ENCODE peak calls at places on chromosomes 11 and 22, in eight cellular contexts. F is tibial nerve; C is IMR-90; B is uterus; W is CD4-positive, alpha-beta memory T cell; M is left lung; L is mammary epithelial cell; V is stomach. Z is an unnamed sample. For H3K36me3, the result is how much of the 10 kb centered on the place peaks cover.

GRCh38 chr11:97502201-97502600 is 1112.4 kb downstream of the JRKL start:
- DNase-seq in F (no peak), C (no peak), W (no peak), M (no peak), B (no peak), V (no peak), L (peak), Z (no peak)

GRCh38 chr11:118791961-118792578 is 1.1 kb upstream of the DDX6 start:
- DNase-seq in L (no peak), C (no peak), W (peak), M (no peak), V (peak), F (no peak), B (no peak), Z (peak)

GRCh38 chr22:50641696-50642607 is 14.0 kb upstream of the ARSA start:
- DNase-seq in L (no peak), V (no peak), B (no peak), M (peak), F (no peak), W (no peak), C (peak), Z (peak)

GRCh38 chr22:36352775-36353507 is 34.8 kb downstream of the MYH9 start:
- DNase-seq in B (no peak), M (peak), C (peak), F (peak), V (peak), W (peak), L (peak), Z (no peak)

GRCh38 chr22:29342577-29343312 is 27.2 kb upstream of the RASL10A start:
- DNase-seq in F (no peak), L (no peak), B (no peak), V (peak), M (no peak), C (no peak), W (no peak), Z (no peak)

GRCh38 chr22:24592144-24592845 is 578 bp downstream of the LRRC75B start:
- DNase-seq in F (no peak), W (no peak), L (no peak), B (peak), C (no peak), M (no peak), V (no peak), Z (no peak)

GRCh38 chr11:112235750-112236390 is 9.6 kb downstream of the PTS start:
- DNase-seq in V (no peak), W (no peak), M (no peak), L (no peak), C (no peak), B (no peak), F (no peak), Z (no peak)

GRCh38 chr11:67413266-67413797 is 2.1 kb upstream of the CARNS1 start:
- DNase-seq in W (no peak), F (no peak), V (no peak), B (no peak), M (no peak), C (no peak), L (no peak), Z (no peak)

GRCh38 chr11:110527146-110527545 is 97.4 kb downstream of the FDX1 start:
- DNase-seq in L (no peak), B (no peak), W (no peak), F (no peak), V (no peak), C (peak), M (no peak), Z (no peak)

GRCh38 chr22:30531651-30532608 is 14.6 kb downstream of the SEC14L6 start:
- DNase-seq in F (no peak), W (no peak), C (no peak), B (no peak), M (no peak), V (no peak), L (no peak), Z (no peak)

GRCh38 chr11:1435820-1436467 is 46.2 kb downstream of the BRSK2 start:
- DNase-seq in F (no peak), B (no peak), M (no peak), V (no peak), C (no peak), L (no peak), W (no peak), Z (no peak)

GRCh38 chr11:94732617-94733292 is 35.4 kb upstream of the AMOTL1 start:
- DNase-seq in M (peak), C (peak), W (no peak), L (peak), F (no peak), B (peak), V (no peak), Z (no peak)

GRCh38 chr22:25021976-25022711 is 69.6 kb downstream of the KIAA1671 start:
- DNase-seq in C (no peak), M (no peak), B (no peak), F (no peak), V (no peak), L (no peak), W (no peak), Z (no peak)

GRCh38 chr11:110430267-110431211 is 791 bp downstream of the FDX1 start:
- DNase-seq in V (peak), M (no peak), C (peak), L (peak), B (no peak), F (no peak), W (peak), Z (peak)

GRCh38 chr11:41056892-41057569 is 402.4 kb downstream of the LRRC4C start:
- DNase-seq in F (no peak), V (no peak), B (no peak), C (no peak), L (no peak), W (no peak), M (peak), Z (no peak)

GRCh38 chr22:30327864-30328345 is 1.2 kb upstream of the TBC1D10A start:
- DNase-seq in C (no peak), L (peak), V (no peak), M (no peak), W (no peak), F (no peak), B (no peak), Z (peak)

GRCh38 chr11:34890812-34891211 is 25.4 kb downstream of the APIP start:
- DNase-seq in M (no peak), B (no peak), L (peak), C (peak), F (no peak), W (no peak), V (no peak), Z (peak)

GRCh38 chr11:96103102-96103501 is 179.2 kb upstream of the MTMR2 start:
- DNase-seq in W (no peak), C (peak), L (no peak), M (no peak), F (no peak), B (no peak), V (no peak), Z (no peak)

GRCh38 chr11:43985386-43985752 is 42.9 kb downstream of the C11orf96 start:
- DNase-seq in F (no peak), W (no peak), V (no peak), L (no peak), C (no peak), B (no peak), M (no peak), Z (no peak)

DNA sequence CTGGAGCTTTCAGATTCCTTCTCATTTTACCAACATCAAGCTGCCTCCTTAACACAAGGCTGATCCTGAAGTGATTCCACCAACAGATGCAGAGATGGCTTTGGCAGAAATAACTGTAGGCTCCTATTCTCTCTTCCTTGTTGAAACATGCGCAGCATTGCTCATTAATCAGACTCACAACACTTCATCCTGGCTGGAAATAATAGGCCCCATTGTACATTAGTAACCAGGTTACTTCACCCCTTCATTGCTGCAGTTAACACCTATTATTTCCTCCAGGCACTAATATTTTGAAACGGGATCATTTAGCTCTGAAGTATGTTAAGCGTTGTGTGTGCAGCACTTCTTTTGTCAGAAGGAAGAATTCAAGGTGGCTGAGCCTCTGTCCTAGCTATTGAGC is 88.9 kb downstream of the OPCML start:
- DNase-seq in V (no peak), F (no peak), M (no peak), C (no peak), B (no peak), W (no peak), L (peak), Z (no peak)
- H3K36me3 ChIP-seq in V (under half), F (under half), M (under half), C (under half), B (under half), W (under half), L (under half), Z (under half)

DNA sequence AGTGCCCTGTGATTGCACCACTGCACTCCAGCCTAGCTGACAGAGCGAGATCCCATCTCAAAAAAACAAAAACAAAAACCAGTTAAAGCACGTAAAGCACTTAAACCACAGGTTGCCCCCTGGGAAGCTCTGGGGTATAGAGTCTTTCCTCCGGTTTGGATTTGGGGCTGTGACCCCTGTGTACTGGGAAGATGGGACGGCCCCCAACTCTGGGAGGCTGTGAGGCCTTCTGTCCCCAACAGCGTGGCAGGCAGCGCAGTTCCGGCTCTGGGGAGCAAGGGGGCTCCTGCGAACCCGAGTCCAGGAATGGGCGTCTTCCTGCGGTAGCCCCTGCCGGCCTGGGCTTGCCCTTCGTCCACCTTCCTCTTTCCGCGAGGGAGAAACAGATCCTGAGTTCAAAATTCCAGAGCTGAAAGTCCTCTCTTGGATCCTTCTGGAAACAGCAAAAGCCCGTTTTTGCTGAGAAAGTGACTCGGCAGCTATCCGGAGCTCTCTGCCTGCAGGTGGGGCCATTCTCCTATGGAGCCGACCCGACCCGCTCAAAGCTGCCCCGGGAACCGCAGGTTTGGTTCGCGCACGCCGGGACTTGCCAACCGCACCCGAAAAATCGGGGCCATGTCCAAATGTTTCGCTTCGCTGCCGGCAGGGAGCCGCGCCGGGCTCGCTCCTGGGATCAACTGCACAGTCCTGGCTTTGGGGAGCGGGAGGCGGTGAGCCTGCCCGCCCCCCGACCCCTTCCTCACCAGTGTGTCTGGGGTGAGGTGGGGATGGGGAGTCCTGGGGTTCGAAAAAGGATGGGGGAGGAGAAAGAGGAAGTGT is 36.3 kb upstream of the POLA2 start:
- DNase-seq in M (peak), F (peak), L (peak), C (peak), V (peak), W (peak), B (peak), Z (peak)
- H3K4me3 ChIP-seq in M (peak), F (peak), L (peak), C (peak), V (peak), W (no peak), B (peak), Z (no peak)

GRCh38 chr11:63488789-63489188 is 2.2 kb downstream of the PLAAT5 start:
- DNase-seq in W (no peak), B (no peak), F (no peak), C (no peak), V (no peak), L (no peak), M (no peak), Z (no peak)
- H3K27ac ChIP-seq in W (no peak), B (no peak), F (peak), C (no peak), V (no peak), L (no peak), M (no peak), Z (no peak)

GRCh38 chr22:31695423-31695822 is 33.4 kb upstream of the PISD start:
- DNase-seq in C (no peak), W (no peak), F (no peak), L (no peak), V (no peak), B (no peak), M (no peak), Z (no peak)
- H3K36me3 ChIP-seq in C (under half), W (under half), F (half or more), L (under half), V (half or more), B (under half), M (half or more), Z (under half)